ENCODE peak calls at places on chromosome 16, in five cellular contexts. N, R, A, P and I are unnamed samples.

GRCh38 chr16:4668313-4668960 is 24.9 kb upstream of the NUDT16L1 start:
- DNase-seq in A (no peak), P (no peak), R (no peak), N (no peak), I (no peak)

GRCh38 chr16:48596326-48596725 is 13.7 kb downstream of the N4BP1 start:
- DNase-seq in P (no peak), N (no peak), A (no peak), R (no peak), I (no peak)

GRCh38 chr16:4884972-4885874 is 37.9 kb downstream of the UBN1 start:
- DNase-seq in R (no peak), A (no peak), N (no peak), P (no peak), I (no peak)

GRCh38 chr16:53952215-53953208 is 248.6 kb downstream of the FTO start:
- DNase-seq in P (no peak), N (no peak), R (no peak), A (peak), I (peak)

GRCh38 chr16:54944002-54944401 is 13.3 kb downstream of the IRX5 start:
- DNase-seq in A (no peak), R (no peak), P (no peak), N (no peak), I (no peak)

GRCh38 chr16:69595127-69596036 is 29.6 kb downstream of the NFAT5 start:
- DNase-seq in R (no peak), P (no peak), N (no peak), A (peak), I (no peak)

GRCh38 chr16:67672739-67673662 is 6.4 kb downstream of the C16orf86 start:
- DNase-seq in N (peak), R (peak), P (peak), A (peak), I (peak)

GRCh38 chr16:53614346-53614745 is 89.3 kb downstream of the RPGRIP1L start:
- DNase-seq in A (peak), R (no peak), P (no peak), N (no peak), I (no peak)

GRCh38 chr16:74666425-74667214 is at the start of gene RFWD3:
- DNase-seq in A (peak), P (peak), N (peak), R (peak), I (peak)
- TF ChIP-seq POLR2A in A (peak), P (no peak), N (peak), R (no peak), I (peak)

GRCh38 chr16:58713742-58714141 is 20.4 kb downstream of the GOT2 start:
- DNase-seq in R (no peak), A (no peak), N (no peak), P (no peak), I (no peak)

DNA sequence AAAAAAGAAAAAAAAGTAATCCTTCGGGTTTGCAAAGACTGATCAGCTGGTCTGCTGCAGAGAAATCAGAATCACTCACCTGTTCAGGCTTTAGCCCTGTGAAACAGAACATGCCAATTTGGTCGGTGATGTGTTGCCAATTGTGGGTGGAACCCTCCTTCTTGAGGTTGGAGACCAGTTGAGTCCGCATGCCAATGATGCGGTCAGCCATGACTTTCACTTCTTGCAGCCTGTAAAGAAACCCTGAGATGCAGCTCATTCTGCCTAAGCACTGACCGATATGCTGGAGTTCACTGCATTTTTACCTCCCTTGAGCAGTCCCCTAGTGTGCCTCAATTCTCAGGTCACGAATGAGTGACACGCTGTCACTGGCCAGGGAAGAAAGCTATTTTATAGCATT is 24.8 kb upstream of the SLC38A7 start:
- DNase-seq in P (no peak), A (no peak), N (no peak), R (no peak), I (no peak)
- TF ChIP-seq POLR2A in P (no peak), A (no peak), N (no peak), R (no peak), I (no peak)

GRCh38 chr16:13798211-13798610 is 121.7 kb upstream of the ERCC4 start:
- DNase-seq in R (no peak), N (no peak), P (no peak), A (no peak), I (no peak)
- TF ChIP-seq POLR2A in R (no peak), N (no peak), P (no peak), A (no peak), I (no peak)

DNA sequence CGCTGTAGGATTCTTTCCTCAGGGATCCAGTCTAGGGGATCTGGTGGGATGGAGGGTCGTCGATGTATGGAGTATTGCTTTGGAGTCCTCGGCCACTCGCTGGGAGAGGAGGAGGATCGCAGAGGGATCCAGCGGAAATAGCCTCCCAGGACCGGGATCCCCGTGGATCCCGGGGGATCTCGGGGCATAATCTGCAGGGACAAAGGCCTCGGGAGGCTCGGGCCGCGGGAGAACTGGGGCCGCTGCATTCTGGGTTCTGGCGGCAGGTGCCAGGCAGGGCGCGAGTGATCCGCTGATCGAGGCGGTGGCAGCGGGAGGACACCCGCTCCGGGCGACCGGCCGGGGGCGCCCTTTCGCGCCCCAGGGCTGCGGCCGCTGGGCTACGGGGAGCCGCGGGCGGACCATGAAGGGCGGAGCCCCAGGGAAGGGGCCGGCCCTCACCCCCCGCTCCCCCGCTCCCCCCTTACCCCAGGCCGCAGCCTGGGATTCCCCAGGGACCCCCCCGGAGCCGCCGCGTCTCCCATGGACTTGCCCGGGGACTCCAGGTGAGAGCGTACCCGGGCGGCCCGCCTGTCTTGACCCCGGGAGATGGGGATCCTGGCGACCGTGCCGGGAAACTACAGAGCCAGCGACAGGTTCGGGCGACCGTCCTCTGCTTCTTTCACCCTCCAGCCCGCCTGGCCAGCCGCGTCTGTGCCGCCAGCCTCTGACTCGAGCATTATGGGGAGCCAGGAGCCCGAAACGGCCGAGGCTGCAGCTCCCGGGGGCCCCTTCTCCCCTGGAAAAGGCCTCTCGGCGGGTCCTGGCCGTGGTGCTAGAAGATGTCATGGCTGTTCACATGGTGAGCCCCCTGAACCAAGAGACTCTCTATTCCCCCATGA is 604 bp downstream of the PRR14 start:
- DNase-seq in R (peak), A (peak), P (peak), N (peak), I (peak)
- TF ChIP-seq POLR2A in R (peak), A (no peak), P (no peak), N (peak), I (peak)

GRCh38 chr16:81097230-81097629 is 1.0 kb upstream of the GCSH start:
- DNase-seq in P (no peak), N (no peak), R (no peak), A (no peak), I (no peak)

GRCh38 chr16:81096715-81097208 is 567 bp upstream of the GCSH start:
- DNase-seq in A (no peak), N (no peak), P (no peak), R (no peak), I (no peak)

GRCh38 chr16:81095653-81095952 is 592 bp downstream of the GCSH start:
- DNase-seq in P (no peak), R (no peak), N (no peak), A (no peak), I (no peak)

GRCh38 chr16:81094771-81095251 is 1.4 kb downstream of the GCSH start:
- DNase-seq in N (no peak), R (no peak), P (no peak), A (peak), I (no peak)

DNA sequence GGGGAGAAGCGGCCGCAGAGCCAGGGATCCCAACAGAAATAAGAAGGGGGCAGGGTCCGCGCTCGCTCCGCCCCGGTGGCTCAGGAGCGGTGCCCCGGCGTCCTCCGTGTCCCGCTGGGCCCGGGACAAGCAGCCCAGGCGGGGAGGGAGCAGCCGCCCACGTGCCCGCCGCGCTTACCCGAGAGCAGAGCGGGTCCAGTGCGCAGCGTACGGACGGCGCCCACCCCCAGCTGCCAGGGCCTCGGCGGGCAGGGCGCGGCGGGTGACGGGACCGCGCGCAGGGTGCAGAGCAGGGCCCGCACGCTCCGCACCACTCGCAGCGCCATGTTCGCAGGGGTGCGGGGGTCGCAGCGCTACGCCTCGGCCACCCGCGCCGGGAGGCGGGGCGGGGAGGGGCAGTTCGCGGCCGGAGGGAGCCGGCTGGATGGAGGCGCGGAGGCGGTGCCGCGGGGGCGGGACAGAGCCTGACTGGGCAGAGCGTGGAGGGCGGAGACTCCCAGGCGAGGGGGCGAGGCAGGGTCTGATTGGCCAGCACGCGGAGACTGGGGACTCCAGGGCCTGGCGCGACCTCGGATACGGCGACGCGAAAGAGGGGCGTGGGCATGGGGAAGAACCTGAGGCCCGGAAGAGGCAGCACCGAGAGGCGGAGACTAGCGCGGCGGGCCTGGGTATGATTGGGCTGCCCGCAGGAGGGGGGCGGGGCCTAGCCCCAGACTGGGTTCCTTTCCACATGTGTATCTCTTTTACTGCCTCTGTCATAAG is at the start of gene GCSH:
- DNase-seq in N (peak), A (peak), R (peak), P (peak), I (peak)
- TF ChIP-seq POLR2A in N (peak), A (no peak), R (no peak), P (peak), I (peak)

DNA sequence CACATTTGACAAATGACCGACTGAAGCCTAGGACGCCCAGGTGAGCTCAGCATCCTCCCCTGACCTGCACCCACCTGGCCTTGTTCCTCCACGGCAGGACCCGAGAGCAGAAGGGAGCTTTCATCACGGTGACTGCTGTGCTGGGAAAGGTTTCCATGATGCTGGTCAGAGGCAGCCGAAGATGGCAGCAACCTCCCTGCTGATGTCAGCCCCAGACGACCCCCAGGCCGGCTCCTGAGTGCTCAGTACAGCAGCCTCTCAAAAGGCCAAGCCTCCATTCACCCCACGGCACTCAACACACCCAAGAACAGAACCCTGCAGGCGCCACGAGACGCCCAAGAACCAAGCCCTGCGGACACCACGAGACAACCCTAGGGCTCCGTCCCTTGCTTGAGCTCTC is 119.8 kb downstream of the ANKRD11 start:
- DNase-seq in P (no peak), A (no peak), R (no peak), N (no peak), I (no peak)
- TF ChIP-seq POLR2A in P (no peak), A (no peak), R (no peak), N (no peak), I (no peak)

GRCh38 chr16:1530349-1530882 is 3.0 kb upstream of the TMEM204 start:
- DNase-seq in N (no peak), A (no peak), P (no peak), R (no peak), I (no peak)

GRCh38 chr16:1532081-1532760 is 1.2 kb upstream of the TMEM204 start:
- DNase-seq in A (no peak), N (no peak), P (peak), R (peak), I (no peak)

GRCh38 chr16:1532771-1533170 is 695 bp upstream of the TMEM204 start:
- DNase-seq in P (peak), A (no peak), N (no peak), R (no peak), I (no peak)

GRCh38 chr16:1531638-1531910 is 1.9 kb upstream of the TMEM204 start:
- DNase-seq in P (peak), R (no peak), N (no peak), A (no peak), I (no peak)

DNA sequence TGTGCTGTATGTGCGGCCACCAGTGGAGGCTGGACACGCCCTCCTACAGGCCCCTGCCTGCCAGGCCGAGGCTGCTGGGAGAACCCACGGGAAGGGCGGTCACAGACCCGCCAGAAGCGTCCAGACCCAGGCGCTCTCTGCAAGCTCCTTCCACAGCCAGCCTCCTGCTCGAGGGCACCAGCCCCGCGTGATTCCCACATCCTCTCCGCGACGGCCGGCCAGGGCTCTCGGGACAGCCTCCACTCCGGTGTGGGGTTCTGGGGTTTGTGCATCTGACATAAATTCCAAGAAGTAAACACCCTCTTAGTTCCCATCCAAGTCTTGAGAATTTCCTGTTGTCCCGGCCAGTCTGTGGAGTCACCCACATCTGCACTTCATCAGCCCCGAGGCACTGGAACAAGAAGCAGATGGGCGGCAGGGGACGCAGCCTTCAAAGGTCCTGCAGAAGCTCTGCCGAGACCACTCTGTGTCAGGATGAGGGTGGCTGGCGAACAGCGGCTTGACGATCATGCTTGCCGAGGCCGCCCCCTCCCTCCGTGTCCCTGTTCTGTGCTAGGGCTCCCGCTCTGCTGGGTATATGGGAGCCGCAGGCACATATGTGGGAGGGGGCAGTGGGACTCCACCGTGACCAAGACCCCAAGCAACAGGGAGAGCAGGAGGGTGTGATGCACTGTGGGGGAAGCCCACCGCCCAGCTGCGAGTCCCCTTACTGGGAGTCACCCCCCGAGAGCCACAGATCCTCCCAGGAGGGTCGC is 2.4 kb upstream of the TMEM204 start:
- DNase-seq in P (peak), N (no peak), R (peak), A (peak), I (no peak)
- TF ChIP-seq POLR2A in P (peak), N (no peak), R (no peak), A (no peak), I (no peak)

GRCh38 chr16:77191259-77191969 is 424 bp downstream of the MON1B start:
- DNase-seq in R (peak), A (no peak), N (no peak), P (no peak), I (no peak)

GRCh38 chr16:77190190-77190477 is 856 bp upstream of the MON1B start:
- DNase-seq in N (no peak), A (no peak), P (no peak), R (no peak), I (no peak)

GRCh38 chr16:77194295-77195231 is 3.6 kb downstream of the MON1B start:
- DNase-seq in A (no peak), N (no peak), R (no peak), P (no peak), I (no peak)

GRCh38 chr16:77193377-77193776 is 2.4 kb downstream of the MON1B start:
- DNase-seq in N (no peak), A (no peak), R (no peak), P (no peak), I (no peak)

DNA sequence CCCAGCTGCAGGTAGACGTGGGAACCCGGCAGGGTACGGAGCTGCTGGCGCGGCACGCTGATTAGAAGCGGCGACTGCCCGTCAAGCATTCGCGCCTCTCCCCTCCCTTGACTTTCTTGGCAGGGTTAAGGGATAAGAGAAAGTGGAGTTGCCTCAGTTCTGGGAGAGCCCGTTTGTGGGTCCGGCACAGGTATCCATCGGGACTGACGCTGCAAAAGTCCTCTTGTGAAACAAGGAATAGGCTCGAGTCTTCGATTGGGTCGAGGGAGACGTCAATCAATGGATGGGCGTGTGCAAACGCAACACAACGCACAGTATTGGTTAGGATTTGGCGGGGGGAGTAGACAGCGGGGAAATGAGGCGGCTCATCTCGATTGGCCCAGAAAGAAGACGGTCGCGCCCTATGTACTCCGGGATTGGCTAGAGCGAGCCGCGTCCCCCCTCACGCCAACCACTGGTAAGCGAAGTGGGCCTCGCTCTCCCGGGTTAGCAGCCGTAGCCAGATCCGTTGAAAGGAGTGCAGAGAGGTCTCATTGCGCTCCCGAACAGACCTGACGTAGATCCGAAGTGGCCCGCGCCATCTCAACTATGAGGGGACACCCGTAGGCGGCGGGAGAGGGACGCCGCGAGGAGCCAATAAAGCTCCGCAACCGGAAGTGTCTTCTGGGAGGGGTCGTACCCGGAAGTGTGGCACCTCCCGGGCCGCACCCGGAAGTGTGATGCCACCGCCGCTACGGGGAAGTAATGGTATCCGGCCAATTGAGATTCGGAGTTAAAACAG is at the start of gene MON1B:
- DNase-seq in R (peak), A (peak), P (peak), N (peak), I (peak)
- TF ChIP-seq POLR2A in R (peak), A (peak), P (peak), N (peak), I (peak)

DNA sequence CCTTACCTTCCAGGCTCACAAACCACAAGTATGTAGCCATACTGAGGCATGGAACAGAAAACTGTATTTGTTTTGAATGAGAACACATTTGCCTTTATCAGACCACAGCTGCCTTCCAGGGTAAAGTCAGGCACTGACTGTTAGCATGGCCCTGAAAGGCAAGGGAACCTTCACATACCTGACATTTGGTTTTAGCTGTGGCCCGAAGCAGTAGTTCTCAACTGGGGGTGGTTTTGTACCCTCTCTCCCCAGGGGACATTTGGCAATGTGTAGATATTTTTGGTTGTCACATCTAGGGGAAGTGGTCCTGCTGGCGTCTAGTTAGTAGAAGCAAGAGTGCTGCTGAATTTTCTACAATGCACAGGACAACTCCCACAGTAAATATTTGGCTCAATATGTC is 9.2 kb downstream of the HERPUD1 start:
- DNase-seq in R (no peak), P (no peak), A (no peak), N (no peak), I (no peak)
- TF ChIP-seq POLR2A in R (no peak), P (no peak), A (no peak), N (no peak), I (no peak)